ENCODE peak calls at places on chromosomes 6 and 20, in five cellular contexts. I, F, O, Z and H are unnamed samples.

GRCh38 chr20:7313047-7313446 is 545.6 kb downstream of the BMP2 start:
- DNase-seq in F (no peak), I (no peak), Z (no peak), O (no peak), H (no peak)

GRCh38 chr20:7856756-7857155 is 83.5 kb downstream of the HAO1 start:
- DNase-seq in I (peak), Z (no peak), F (no peak), O (no peak), H (no peak)

GRCh38 chr6:70673601-70674000 is 5.9 kb downstream of the SMAP1 start:
- DNase-seq in Z (no peak), F (no peak), O (no peak), I (peak), H (no peak)

GRCh38 chr6:100449239-100449691 is 15.5 kb downstream of the SIM1 start:
- DNase-seq in F (no peak), I (no peak), O (no peak), Z (no peak), H (no peak)

GRCh38 chr6:118249680-118250079 is 298.4 kb upstream of the PLN start:
- DNase-seq in F (peak), O (no peak), Z (no peak), I (no peak), H (no peak)

GRCh38 chr6:92231220-92231701 is 1188.1 kb downstream of the EPHA7 start:
- DNase-seq in Z (no peak), F (no peak), I (no peak), O (no peak), H (no peak)

GRCh38 chr20:62587757-62588402 is 54.4 kb upstream of the SLCO4A1 start:
- DNase-seq in F (peak), O (no peak), I (peak), Z (no peak), H (no peak)

GRCh38 chr6:117829594-117830319 is 77.3 kb upstream of the SLC35F1 start:
- DNase-seq in Z (no peak), O (peak), I (no peak), F (peak), H (peak)

GRCh38 chr6:27144740-27145079 is 102.8 kb upstream of the PRSS16 start:
- DNase-seq in O (no peak), Z (no peak), F (no peak), I (no peak), H (no peak)

GRCh38 chr20:35954907-35955251 is 577 bp upstream of the SCAND1 start:
- DNase-seq in Z (no peak), F (no peak), O (peak), I (peak), H (no peak)

GRCh38 chr6:63844287-63844686 is 208.7 kb downstream of the PHF3 start:
- DNase-seq in I (peak), Z (no peak), F (no peak), O (no peak), H (peak)

GRCh38 chr6:133610974-133611373 is 277.9 kb upstream of the TCF21 start:
- DNase-seq in Z (no peak), O (no peak), I (no peak), F (no peak), H (no peak)

GRCh38 chr6:45522486-45522885 is 144.8 kb upstream of the SUPT3H start:
- DNase-seq in F (no peak), I (no peak), Z (no peak), O (no peak), H (no peak)

GRCh38 chr6:13384506-13384905 is 56.2 kb upstream of the TBC1D7 start:
- DNase-seq in I (no peak), O (no peak), Z (no peak), F (no peak), H (no peak)

GRCh38 chr6:5761370-5761769 is 245.4 kb downstream of the NRN1 start:
- DNase-seq in Z (no peak), O (no peak), F (no peak), I (no peak), H (no peak)

GRCh38 chr20:62202676-62203377 is 17.3 kb downstream of the HRH3 start:
- DNase-seq in I (no peak), O (no peak), Z (no peak), F (no peak), H (no peak)

GRCh38 chr6:23111984-23112383 is 542.6 kb downstream of the HDGFL1 start:
- DNase-seq in Z (no peak), O (no peak), F (no peak), I (peak), H (no peak)

GRCh38 chr6:148835920-148836441 is 89.2 kb downstream of the UST start:
- DNase-seq in F (no peak), I (peak), O (no peak), Z (no peak), H (peak)

GRCh38 chr6:166940643-166941068 is 15.7 kb downstream of the RNASET2 start:
- DNase-seq in Z (no peak), I (peak), F (no peak), O (peak), H (no peak)

GRCh38 chr20:8693709-8694108 is 375.2 kb upstream of the PLCB4 start:
- DNase-seq in F (no peak), Z (no peak), O (no peak), I (peak), H (peak)

GRCh38 chr6:13355043-13355945 is 27.0 kb upstream of the TBC1D7 start:
- DNase-seq in F (no peak), O (no peak), Z (no peak), I (peak), H (peak)

GRCh38 chr6:170000071-170000843 is 248.8 kb downstream of the ERMARD start:
- DNase-seq in O (no peak), Z (no peak), F (no peak), I (no peak), H (no peak)

GRCh38 chr6:42724825-42725224 is 2.4 kb upstream of the PRPH2 start:
- DNase-seq in O (no peak), F (no peak), I (no peak), Z (no peak), H (no peak)

GRCh38 chr6:3151705-3152104 is 5.6 kb downstream of the TUBB2A start:
- DNase-seq in O (no peak), I (no peak), F (no peak), Z (no peak), H (no peak)

GRCh38 chr6:30340589-30341054 is 4.3 kb upstream of the RPP21 start:
- DNase-seq in Z (no peak), F (no peak), I (no peak), O (no peak), H (no peak)

GRCh38 chr6:128696651-128697391 is 176.4 kb upstream of the PTPRK start:
- DNase-seq in Z (no peak), O (peak), I (peak), F (no peak), H (peak)

GRCh38 chr6:42028234-42029061 is 21.9 kb upstream of the TAF8 start:
- DNase-seq in Z (no peak), I (no peak), F (no peak), O (peak), H (no peak)

GRCh38 chr20:45290677-45291355 is 15.8 kb upstream of the RBPJL start:
- DNase-seq in F (peak), I (peak), O (peak), Z (peak), H (peak)

GRCh38 chr6:57226221-57226620 is 4.1 kb upstream of the RAB23 start:
- DNase-seq in Z (no peak), F (no peak), I (no peak), O (no peak), H (no peak)

GRCh38 chr6:169250660-169251059 is 3.0 kb downstream of the THBS2 start:
- DNase-seq in F (no peak), I (peak), Z (no peak), O (peak), H (no peak)

GRCh38 chr6:115945806-115946205 is 114.9 kb downstream of the FRK start:
- DNase-seq in I (no peak), O (no peak), Z (no peak), F (no peak), H (no peak)

GRCh38 chr6:13710552-13711383 is 867 bp downstream of the RANBP9 start:
- DNase-seq in F (peak), Z (peak), O (no peak), I (no peak), H (no peak)

GRCh38 chr6:108518714-108519576 is 41.8 kb upstream of the FOXO3 start:
- DNase-seq in F (no peak), I (peak), O (peak), Z (no peak), H (no peak)

GRCh38 chr6:122913558-122913957 is 82.5 kb upstream of the CLVS2 start:
- DNase-seq in I (no peak), O (no peak), Z (no peak), F (no peak), H (no peak)

GRCh38 chr6:98843274-98844243 is 9.2 kb downstream of the POU3F2 start:
- DNase-seq in F (peak), Z (no peak), I (no peak), O (no peak), H (no peak)

GRCh38 chr20:20362774-20363435 is 5.0 kb upstream of the INSM1 start:
- DNase-seq in I (no peak), O (no peak), F (peak), Z (no peak), H (no peak)

GRCh38 chr6:136550045-136550329 is 235 bp downstream of the MAP7 start:
- DNase-seq in I (no peak), Z (no peak), F (peak), O (peak), H (no peak)

GRCh38 chr6:140988780-140989179 is 1143.9 kb upstream of the GJE1 start:
- DNase-seq in F (no peak), I (no peak), Z (no peak), O (no peak), H (no peak)

GRCh38 chr20:57244627-57245214 is 21.7 kb downstream of the BMP7 start:
- DNase-seq in I (no peak), Z (no peak), F (no peak), O (no peak), H (no peak)
- H3K4me3 ChIP-seq in I (no peak), Z (no peak), F (no peak), O (no peak), H (no peak)

GRCh38 chr20:38612921-38613320 is 11.3 kb downstream of the ARHGAP40 start:
- DNase-seq in O (no peak), I (no peak), F (no peak), Z (no peak), H (no peak)
- TF ChIP-seq CTCF in O (no peak), I (no peak), F (no peak), Z (no peak), H (no peak)

DNA sequence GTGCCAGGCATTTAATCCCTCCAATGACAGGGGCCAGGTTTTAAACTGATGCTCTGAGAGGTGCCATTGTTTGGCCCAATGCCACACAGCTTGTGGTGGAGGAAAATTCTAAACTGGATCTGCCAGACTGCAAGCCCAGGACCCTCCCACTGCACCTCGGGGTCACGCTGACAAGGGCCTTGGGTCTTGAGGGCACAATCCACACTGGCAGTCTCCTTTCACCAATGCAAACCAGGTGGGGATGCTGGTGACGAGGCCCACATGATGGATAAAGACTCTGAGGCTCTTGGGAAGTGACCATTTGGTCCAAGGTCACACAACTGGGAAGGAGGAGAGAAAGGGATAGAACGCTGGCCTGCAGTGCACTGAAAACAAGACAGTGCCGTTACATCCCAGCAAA is 14.7 kb downstream of the ANKRD60 start:
- DNase-seq in I (no peak), O (no peak), Z (no peak), F (no peak), H (no peak)
- H3K4me3 ChIP-seq in I (no peak), O (no peak), Z (no peak), F (no peak), H (no peak)

DNA sequence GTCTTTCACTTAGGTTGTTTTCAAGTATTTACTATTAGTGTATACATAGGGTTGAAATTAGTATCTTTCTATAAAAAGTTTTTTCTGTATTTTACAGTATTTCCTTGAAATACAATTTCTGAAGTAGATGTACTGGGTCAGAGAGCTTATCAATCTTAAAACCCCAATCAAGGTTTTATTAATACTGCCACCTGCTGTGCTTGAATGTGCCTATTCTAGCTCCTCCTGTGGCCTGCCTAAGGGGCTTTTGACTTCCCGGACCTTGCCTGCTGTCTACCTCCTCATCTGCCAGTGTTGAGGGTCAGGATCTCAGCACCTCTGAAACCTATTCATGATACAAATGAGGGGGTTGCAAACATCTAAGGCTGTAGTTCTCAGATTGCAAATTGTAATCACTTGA is 9.2 kb downstream of the PACRG start:
- DNase-seq in I (no peak), Z (no peak), O (no peak), F (no peak), H (no peak)
- TF ChIP-seq CTCF in I (no peak), Z (peak), O (no peak), F (no peak), H (no peak)

GRCh38 chr20:44073675-44074071 is 113.3 kb downstream of the JPH2 start:
- DNase-seq in I (no peak), F (no peak), Z (no peak), O (no peak), H (no peak)

GRCh38 chr20:44072381-44072780 is 114.6 kb downstream of the JPH2 start:
- DNase-seq in Z (no peak), O (no peak), I (no peak), F (no peak), H (no peak)

GRCh38 chr20:44071526-44072111 is 115.4 kb downstream of the JPH2 start:
- DNase-seq in Z (no peak), O (no peak), I (no peak), F (no peak), H (no peak)

GRCh38 chr20:44074252-44075151 is 112.5 kb downstream of the JPH2 start:
- DNase-seq in I (peak), O (no peak), F (peak), Z (no peak), H (no peak)

DNA sequence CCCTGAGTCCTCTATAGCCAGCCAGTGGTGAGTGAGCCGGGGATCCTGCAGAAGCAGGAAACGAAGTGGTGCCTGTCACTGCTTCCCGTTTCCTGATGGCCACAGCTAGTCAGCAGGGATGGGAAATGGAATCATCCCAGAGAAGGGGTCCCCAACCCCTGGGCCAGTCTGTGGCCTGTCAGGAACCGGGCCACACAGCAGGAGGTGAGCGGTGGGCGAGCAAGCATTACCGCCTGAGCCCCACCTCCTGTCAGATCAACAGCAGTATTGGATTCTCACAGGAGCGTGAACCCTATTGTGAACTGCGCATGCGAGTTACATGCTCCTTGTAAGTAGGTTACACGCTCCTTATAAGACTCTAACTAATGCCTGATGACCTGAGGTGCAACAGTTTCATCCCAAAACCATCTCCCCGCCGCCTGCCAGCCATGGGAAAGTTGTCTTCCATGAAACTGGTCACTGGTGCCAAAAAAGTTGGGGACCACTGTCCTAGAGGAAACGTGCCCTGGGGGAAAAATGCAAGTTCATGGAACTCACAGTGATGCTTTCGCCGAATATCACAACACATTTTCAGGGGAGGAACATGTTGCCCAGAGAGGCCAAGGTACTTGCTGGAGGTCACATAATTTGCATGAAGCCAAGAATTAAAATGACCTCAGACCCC is 113.8 kb downstream of the JPH2 start:
- DNase-seq in Z (no peak), I (no peak), F (no peak), O (no peak), H (no peak)
- H3K4me3 ChIP-seq in Z (no peak), I (no peak), F (no peak), O (no peak), H (no peak)

GRCh38 chr6:90885611-90886056 is 298.8 kb upstream of the MAP3K7 start:
- DNase-seq in O (no peak), F (no peak), I (no peak), Z (no peak), H (peak)
- TF ChIP-seq CTCF in O (no peak), F (no peak), I (no peak), Z (no peak), H (no peak)

DNA sequence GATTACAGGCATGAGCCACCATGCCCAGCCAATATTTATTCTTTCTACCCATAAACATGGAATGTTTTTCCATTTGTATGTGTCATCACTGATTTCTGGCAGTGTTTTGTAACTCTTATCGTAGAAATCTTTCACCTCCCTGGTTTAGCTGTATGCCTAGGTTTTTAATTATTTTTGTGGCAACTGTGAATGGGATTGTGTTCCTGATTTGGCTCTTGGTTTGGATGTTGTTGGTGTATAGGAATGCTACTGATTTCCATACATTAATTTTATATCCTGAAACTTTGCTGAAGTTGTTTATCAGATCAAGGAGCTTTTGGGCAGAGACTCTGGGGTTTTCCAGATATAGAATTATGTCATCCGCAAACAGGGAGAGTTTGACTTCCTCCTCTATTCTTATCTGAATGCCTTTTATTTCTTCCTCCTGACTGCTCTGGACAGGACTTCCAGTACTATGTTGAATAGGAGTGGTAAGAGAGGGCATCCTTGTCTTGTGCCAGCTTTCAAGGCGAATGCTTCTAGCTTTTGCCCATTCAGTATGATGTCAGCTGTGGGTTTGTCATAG is 198.6 kb downstream of the ZDHHC14 start:
- DNase-seq in I (no peak), Z (no peak), O (no peak), F (no peak), H (no peak)
- H3K4me3 ChIP-seq in I (no peak), Z (no peak), O (no peak), F (no peak), H (no peak)

GRCh38 chr20:2673453-2673852 is 9.4 kb upstream of the IDH3B start:
- DNase-seq in O (no peak), I (no peak), Z (no peak), F (no peak), H (no peak)

GRCh38 chr20:2672446-2672845 is 8.4 kb upstream of the IDH3B start:
- DNase-seq in Z (no peak), F (no peak), I (no peak), O (no peak), H (no peak)

DNA sequence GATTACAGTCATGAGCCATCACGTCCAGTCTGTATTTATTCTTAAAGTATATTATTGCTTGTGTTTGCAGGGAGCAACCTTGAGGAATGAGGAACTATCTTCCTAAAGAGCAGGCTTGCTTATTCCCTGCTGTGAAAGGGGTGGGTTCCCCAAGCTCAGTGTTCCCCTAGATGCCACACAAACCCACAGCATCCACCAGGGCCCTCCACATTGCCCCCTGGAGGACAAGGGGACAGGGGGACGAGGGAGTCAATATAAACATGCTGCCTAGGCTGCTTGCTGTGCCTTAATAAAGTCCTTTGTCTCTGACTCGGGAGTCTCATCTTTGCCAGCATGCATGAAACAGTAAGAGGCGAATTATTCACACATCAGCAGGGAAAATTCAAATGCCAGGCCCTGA is 8.0 kb upstream of the IDH3B start:
- DNase-seq in I (no peak), Z (no peak), F (no peak), O (no peak), H (no peak)
- TF ChIP-seq CTCF in I (no peak), Z (no peak), F (peak), O (peak), H (peak)